ENCODE peak calls at places on chromosomes 2 and 18, in four cellular contexts. U, V, D and O are unnamed samples.

GRCh38 chr2:75549401-75550253 is 11.1 kb downstream of the EVA1A start:
- DNase-seq in U (no peak), D (no peak), V (no peak), O (no peak)

GRCh38 chr18:50751947-50752346 is 67.9 kb downstream of the MRO start:
- DNase-seq in D (no peak), U (peak; percentile 29), V (no peak), O (no peak)

GRCh38 chr2:64617631-64618151 is 36.0 kb downstream of the SERTAD2 start:
- DNase-seq in V (no peak), U (no peak), D (no peak), O (no peak)

GRCh38 chr2:231399046-231399852 is 3.7 kb downstream of the B3GNT7 start:
- DNase-seq in D (no peak), V (no peak), U (no peak), O (no peak)

GRCh38 chr2:46297546-46298271 is 502 bp downstream of the EPAS1 start:
- DNase-seq in V (no peak), D (peak; percentile 86), U (no peak), O (no peak)

GRCh38 chr2:118845843-118846666 is 1.4 kb downstream of the EN1 start:
- DNase-seq in U (no peak), V (no peak), D (no peak), O (no peak)

GRCh38 chr2:6423944-6424343 is 441.8 kb downstream of the CMPK2 start:
- DNase-seq in V (no peak), U (no peak), D (no peak), O (no peak)

GRCh38 chr2:129896226-129897100 is 83.0 kb upstream of the RAB6C start:
- DNase-seq in V (no peak), U (peak; percentile 65), D (no peak), O (no peak)

GRCh38 chr2:200861617-200862016 is 2.8 kb downstream of the CLK1 start:
- DNase-seq in D (no peak), U (no peak), V (no peak), O (no peak)

GRCh38 chr2:85661139-85661858 is 6.7 kb downstream of the SFTPB start:
- DNase-seq in D (no peak), V (no peak), U (no peak), O (no peak)

GRCh38 chr2:176134978-176135575 is 5.6 kb downstream of the HOXD8 start:
- DNase-seq in V (peak; percentile 64), D (no peak), U (no peak), O (no peak)

GRCh38 chr2:127943186-127943585 is 57.4 kb upstream of the AMMECR1L start:
- DNase-seq in D (no peak), V (peak; percentile 26), U (no peak), O (no peak)

GRCh38 chr18:24426398-24427294 is at the start of gene IMPACT:
- DNase-seq in D (peak; percentile 77), V (peak; percentile 72), U (no peak), O (peak; percentile 48)

GRCh38 chr2:193141-193552 is 70.7 kb downstream of the SH3YL1 start:
- DNase-seq in U (no peak), V (no peak), D (no peak), O (no peak)

GRCh38 chr2:70477473-70477872 is 76.2 kb downstream of the TGFA start:
- DNase-seq in V (no peak), D (no peak), U (peak; percentile 25), O (no peak)

GRCh38 chr18:22335644-22336275 is 82.0 kb downstream of the CTAGE1 start:
- DNase-seq in D (peak; percentile 13), U (no peak), V (no peak), O (no peak)

GRCh38 chr2:223315813-223316212 is 263.8 kb downstream of the KCNE4 start:
- DNase-seq in D (no peak), U (no peak), V (peak; percentile 66), O (no peak)

GRCh38 chr2:24926220-24926601 is 6.2 kb upstream of the ADCY3 start:
- DNase-seq in U (no peak), D (no peak), V (no peak), O (no peak)

GRCh38 chr2:40820319-40820718 is 368.4 kb upstream of the SLC8A1 start:
- DNase-seq in V (peak; percentile 7), D (no peak), U (no peak), O (no peak)

GRCh38 chr2:145692971-145693478 is 1173.1 kb upstream of the ZEB2 start:
- DNase-seq in V (peak; percentile 96), D (peak; percentile 69), U (no peak), O (no peak)

GRCh38 chr18:55927831-55928230 is 339.8 kb upstream of the TCF4 start:
- DNase-seq in U (no peak), V (peak; percentile 87), D (no peak), O (no peak)

GRCh38 chr18:22018366-22018765 is 151.0 kb upstream of the GATA6 start:
- DNase-seq in V (no peak), U (no peak), D (no peak), O (no peak)

GRCh38 chr2:136029149-136029548 is 43.7 kb upstream of the DARS1 start:
- DNase-seq in V (no peak), D (no peak), U (no peak), O (no peak)

GRCh38 chr2:104434363-104434792 is 419.5 kb upstream of the POU3F3 start:
- DNase-seq in D (no peak), V (no peak), U (no peak), O (no peak)

GRCh38 chr2:231487197-231487596 is 22.9 kb upstream of the NCL start:
- DNase-seq in V (no peak), D (no peak), U (no peak), O (no peak)

GRCh38 chr2:133705287-133705686 is 137.0 kb upstream of the NCKAP5 start:
- DNase-seq in U (no peak), D (no peak), V (no peak), O (no peak)

GRCh38 chr2:215736653-215737290 is 276.6 kb downstream of the MREG start:
- DNase-seq in D (no peak), V (peak; percentile 92), U (no peak), O (no peak)

GRCh38 chr2:83970262-83970929 is 488.7 kb downstream of the SUCLG1 start:
- DNase-seq in D (no peak), V (no peak), U (no peak), O (no peak)

GRCh38 chr2:158099716-158100115 is 2.0 kb upstream of the UPP2 start:
- DNase-seq in D (no peak), U (no peak), V (peak; percentile 46), O (no peak)

GRCh38 chr2:156930423-156930822 is 327.1 kb upstream of the GALNT5 start:
- DNase-seq in V (no peak), U (no peak), D (no peak), O (no peak)

GRCh38 chr2:136058951-136059530 is 58.9 kb downstream of the CXCR4 start:
- DNase-seq in D (no peak), V (no peak), U (no peak), O (no peak)

GRCh38 chr2:201403904-201404303 is 46.8 kb upstream of the FLACC1 start:
- DNase-seq in V (peak; percentile 38), D (no peak), U (no peak), O (peak; percentile 21)

GRCh38 chr2:174333502-174334277 is 1.1 kb upstream of the SP9 start:
- DNase-seq in U (no peak), D (no peak), V (no peak), O (no peak)

GRCh38 chr2:31324000-31324633 is 90.2 kb downstream of the EHD3 start:
- DNase-seq in U (no peak), D (no peak), V (no peak), O (no peak)

GRCh38 chr2:137939026-137939425 is 25.2 kb upstream of the HNMT start:
- DNase-seq in U (no peak), D (no peak), V (peak; percentile 7), O (no peak)

GRCh38 chr18:48589797-48590519 is 51.1 kb downstream of the CTIF start:
- DNase-seq in D (no peak), U (no peak), V (no peak), O (no peak)

GRCh38 chr2:51218057-51218456 is 186.1 kb upstream of the NRXN1 start:
- DNase-seq in U (no peak), V (no peak), D (no peak), O (no peak)

GRCh38 chr18:73316513-73316912 is 448.7 kb upstream of the NETO1 start:
- DNase-seq in U (no peak), D (no peak), V (peak; percentile 43), O (no peak)

GRCh38 chr2:21333694-21334093 is 209.9 kb downstream of the TDRD15 start:
- DNase-seq in D (no peak), U (no peak), V (no peak), O (no peak)